ENCODE peak calls at places on chromosome 21, in six cellular contexts. T, R, F, Y, C and G are unnamed samples.

GRCh38 chr21:25199944-25200343 is 407.3 kb downstream of the MRPL39 start:
- DNase-seq in T (no peak), R (no peak), F (no peak), Y (no peak), C (no peak), G (no peak)

GRCh38 chr21:15221799-15222386 is 157.1 kb upstream of the NRIP1 start:
- DNase-seq in T (no peak), R (peak), F (no peak), Y (no peak), C (no peak), G (no peak)

GRCh38 chr21:41973427-41973831 is 19.6 kb upstream of the C2CD2 start:
- DNase-seq in T (no peak), R (no peak), F (no peak), Y (no peak), C (no peak), G (no peak)

GRCh38 chr21:46160563-46161179 is 5.3 kb upstream of the FTCD start:
- DNase-seq in T (no peak), R (no peak), F (peak), Y (peak), C (no peak), G (peak)

GRCh38 chr21:16082038-16082816 is 352.4 kb downstream of the USP25 start:
- DNase-seq in T (no peak), R (peak), F (no peak), Y (no peak), C (no peak), G (no peak)

GRCh38 chr21:10272216-10272615 is 249.2 kb upstream of the TPTE start:
- DNase-seq in T (peak), R (peak), F (no peak), Y (peak), C (peak), G (no peak)

GRCh38 chr21:29184047-29184446 is 53.6 kb downstream of the MAP3K7CL start:
- DNase-seq in T (no peak), R (no peak), F (no peak), Y (no peak), C (no peak), G (no peak)

GRCh38 chr21:45982758-45983731 is 1.5 kb downstream of the COL6A1 start:
- DNase-seq in T (no peak), R (no peak), F (peak), Y (peak), C (peak), G (no peak)

GRCh38 chr21:14901482-14901958 is 163.3 kb downstream of the NRIP1 start:
- DNase-seq in T (peak), R (peak), F (no peak), Y (no peak), C (no peak), G (no peak)

GRCh38 chr21:16594191-16594590 is 864.4 kb downstream of the USP25 start:
- DNase-seq in T (no peak), R (no peak), F (no peak), Y (no peak), C (no peak), G (no peak)

GRCh38 chr21:41168391-41169257 is 664 bp downstream of the BACE2 start:
- DNase-seq in T (peak), R (peak), F (peak), Y (peak), C (peak), G (no peak)

GRCh38 chr21:34511787-34512451 is at the start of gene KCNE1:
- DNase-seq in T (no peak), R (peak), F (no peak), Y (peak), C (no peak), G (no peak)

GRCh38 chr21:15126948-15127347 is 62.1 kb upstream of the NRIP1 start:
- DNase-seq in T (no peak), R (no peak), F (no peak), Y (no peak), C (no peak), G (no peak)

GRCh38 chr21:27693376-27693775 is 726.5 kb upstream of the ADAMTS5 start:
- DNase-seq in T (no peak), R (peak), F (no peak), Y (no peak), C (no peak), G (no peak)

GRCh38 chr21:16079830-16080229 is 350.0 kb downstream of the USP25 start:
- DNase-seq in T (no peak), R (peak), F (no peak), Y (no peak), C (no peak), G (no peak)

GRCh38 chr21:31897311-31897710 is 24.5 kb downstream of the HUNK start:
- DNase-seq in T (no peak), R (no peak), F (peak), Y (no peak), C (no peak), G (no peak)

GRCh38 chr21:16302851-16303282 is 573.1 kb downstream of the USP25 start:
- DNase-seq in T (no peak), R (peak), F (peak), Y (peak), C (no peak), G (no peak)

GRCh38 chr21:17539323-17539722 is 26.5 kb downstream of the CXADR start:
- DNase-seq in T (no peak), R (no peak), F (no peak), Y (no peak), C (no peak), G (no peak)

GRCh38 chr21:23531444-23531843 is 2075.8 kb downstream of the MRPL39 start:
- DNase-seq in T (no peak), R (no peak), F (no peak), Y (no peak), C (no peak), G (no peak)

GRCh38 chr21:41521489-41522027 is 13.6 kb upstream of the TMPRSS2 start:
- DNase-seq in T (no peak), R (no peak), F (no peak), Y (no peak), C (no peak), G (no peak)

GRCh38 chr21:46295996-46296752 is 10.0 kb downstream of the YBEY start:
- DNase-seq in T (peak), R (peak), F (peak), Y (peak), C (no peak), G (peak)

GRCh38 chr21:46489162-46489663 is 30.5 kb downstream of the DIP2A start:
- DNase-seq in T (no peak), R (no peak), F (no peak), Y (no peak), C (no peak), G (no peak)

GRCh38 chr21:23452384-23453083 is 2154.7 kb downstream of the MRPL39 start:
- DNase-seq in T (no peak), R (no peak), F (no peak), Y (no peak), C (peak), G (no peak)

GRCh38 chr21:20396798-20397197 is 601.4 kb upstream of the NCAM2 start:
- DNase-seq in T (no peak), R (no peak), F (no peak), Y (no peak), C (no peak), G (no peak)

GRCh38 chr21:16040601-16041000 is 310.8 kb downstream of the USP25 start:
- DNase-seq in T (no peak), R (peak), F (no peak), Y (no peak), C (no peak), G (no peak)

GRCh38 chr21:39153373-39153772 is 29.9 kb downstream of the PSMG1 start:
- DNase-seq in T (no peak), R (peak), F (no peak), Y (no peak), C (no peak), G (no peak)

GRCh38 chr21:44750675-44751025 is 39.3 kb upstream of the TSPEAR start:
- DNase-seq in T (no peak), R (no peak), F (no peak), Y (peak), C (no peak), G (no peak)

GRCh38 chr21:44753357-44753756 is 42.0 kb upstream of the TSPEAR start:
- DNase-seq in T (no peak), R (no peak), F (no peak), Y (peak), C (no peak), G (no peak)

GRCh38 chr21:44751799-44752636 is 40.6 kb upstream of the TSPEAR start:
- DNase-seq in T (no peak), R (no peak), F (no peak), Y (peak), C (no peak), G (no peak)

GRCh38 chr21:44751186-44751798 is 39.9 kb upstream of the TSPEAR start:
- DNase-seq in T (no peak), R (no peak), F (no peak), Y (peak), C (no peak), G (no peak)

GRCh38 chr21:44752701-44753235 is 41.4 kb upstream of the TSPEAR start:
- DNase-seq in T (no peak), R (peak), F (no peak), Y (peak), C (no peak), G (no peak)
- TF ChIP-seq CTCF in T (no peak), R (peak), F (no peak), Y (no peak), C (no peak), G (no peak)

GRCh38 chr21:43364851-43365424 is 62.0 kb downstream of the SIK1 start:
- DNase-seq in T (no peak), R (no peak), F (no peak), Y (no peak), C (no peak), G (no peak)
- TF ChIP-seq CTCF in T (no peak), R (no peak), F (no peak), Y (no peak), C (no peak), G (no peak)

GRCh38 chr21:44304846-44305245 is 5.0 kb downstream of the PFKL start:
- DNase-seq in T (peak), R (peak), F (no peak), Y (no peak), C (peak), G (peak)
- TF ChIP-seq CTCF in T (peak), R (peak), F (peak), Y (peak), C (peak), G (peak)

DNA sequence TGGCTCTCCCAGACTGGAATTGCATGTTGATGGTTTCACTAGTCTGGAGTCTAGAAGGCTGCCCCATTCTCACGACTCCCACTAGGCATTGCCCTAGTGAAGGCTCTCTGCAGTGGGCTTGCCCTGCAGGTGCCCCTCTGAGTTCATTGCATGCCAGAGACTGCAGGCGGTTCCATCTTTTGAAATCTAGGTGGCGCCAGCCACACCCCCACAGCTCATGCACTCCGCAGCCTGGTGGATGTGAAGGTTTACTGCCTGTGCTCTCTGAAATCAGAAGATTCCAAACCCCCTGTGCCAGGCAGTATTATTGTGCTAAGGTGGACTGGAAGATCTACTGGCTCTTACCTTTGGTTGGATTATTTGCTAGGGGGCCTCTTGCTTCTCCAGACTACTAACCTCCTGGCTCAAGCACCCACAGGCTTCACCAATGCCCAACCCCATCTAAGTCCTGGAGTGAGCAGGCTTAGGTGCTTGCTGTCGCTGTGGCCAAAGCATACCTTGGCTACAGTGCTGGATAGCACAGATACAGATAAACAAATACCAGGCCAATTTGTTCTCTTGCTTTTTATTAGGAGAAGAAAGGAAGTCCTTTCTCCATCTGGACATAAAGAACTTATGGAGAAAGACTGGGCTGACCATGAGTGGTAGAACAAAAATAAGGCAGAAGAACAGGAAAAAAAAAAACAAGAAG is 83.5 kb upstream of the SIM2 start:
- DNase-seq in T (no peak), R (no peak), F (no peak), Y (no peak), C (no peak), G (no peak)
- TF ChIP-seq CTCF in T (peak), R (peak), F (no peak), Y (no peak), C (peak), G (no peak)